ENCODE peak calls at places on chromosomes 2 and 18, in five cellular contexts. R is aorta, C is fibroblast of lung, Y is pancreas, X is BE2C. M is an unnamed sample.
A peak's percentile ranks its signal among the peaks of the same experiment; 100 is the strongest.

GRCh38 chr2:102240640-102241370 is 54.0 kb downstream of the IL1RL2 start:
- DNase-seq in Y (peak; percentile 94), R (peak; percentile 97), X (peak; percentile 74), C (peak; percentile 99), M (peak; percentile 96)

GRCh38 chr2:102141915-102142828 is at the start of gene IL1R1:
- DNase-seq in R (peak; percentile 95), C (peak; percentile 83), X (peak; percentile 10), Y (peak; percentile 93), M (peak; percentile 89)

GRCh38 chr18:70422061-70422965 is 133.5 kb downstream of the SOCS6 start:
- DNase-seq in X (peak; percentile 18), R (peak; percentile 90), Y (no peak), C (peak; percentile 95), M (peak; percentile 82)

GRCh38 chr2:146940016-146940685 is 904.7 kb upstream of the ACVR2A start:
- DNase-seq in C (peak; percentile 85), Y (no peak), X (no peak), R (no peak), M (no peak)

GRCh38 chr2:9284521-9285297 is 78.1 kb downstream of the ASAP2 start:
- DNase-seq in Y (no peak), R (no peak), X (no peak), C (no peak), M (no peak)

GRCh38 chr2:37333256-37333655 is 8.6 kb upstream of the PRKD3 start:
- DNase-seq in Y (no peak), C (no peak), X (no peak), R (no peak), M (no peak)

GRCh38 chr2:45771251-45771650 is 119.8 kb downstream of the PRKCE start:
- DNase-seq in Y (no peak), X (peak; percentile 63), R (no peak), C (peak; percentile 51), M (peak; percentile 62)

GRCh38 chr2:177970670-177971454 is 101.7 kb downstream of the PDE11A start:
- DNase-seq in Y (no peak), C (no peak), R (no peak), X (no peak), M (no peak)

GRCh38 chr2:50729306-50730105 is 302.4 kb downstream of the NRXN1 start:
- DNase-seq in R (no peak), Y (no peak), C (no peak), X (no peak), M (no peak)

GRCh38 chr18:43780782-43781340 is 503.6 kb upstream of the SYT4 start:
- DNase-seq in R (no peak), C (peak; percentile 54), Y (no peak), X (no peak), M (no peak)

GRCh38 chr2:69766014-69766413 is 24.1 kb downstream of the ANXA4 start:
- DNase-seq in C (no peak), Y (no peak), X (no peak), R (no peak), M (no peak)

GRCh38 chr2:170224692-170225091 is 46.7 kb downstream of the MYO3B start:
- DNase-seq in X (peak; percentile 40), R (no peak), Y (no peak), C (peak; percentile 49), M (no peak)

GRCh38 chr2:196915512-196916189 is 10.9 kb downstream of the PGAP1 start:
- DNase-seq in C (no peak), Y (no peak), X (no peak), R (no peak), M (no peak)

GRCh38 chr2:181788883-181789555 is 102.5 kb upstream of the ITPRID2 start:
- DNase-seq in R (no peak), Y (no peak), C (no peak), X (no peak), M (no peak)

GRCh38 chr2:48693645-48694044 is 61.9 kb downstream of the LHCGR start:
- DNase-seq in C (no peak), X (no peak), Y (no peak), R (no peak), M (no peak)

GRCh38 chr2:181876614-181877063 is 14.9 kb upstream of the ITPRID2 start:
- DNase-seq in X (no peak), C (peak; percentile 51), Y (no peak), R (no peak), M (no peak)

GRCh38 chr2:122307772-122308171 is 552.3 kb downstream of the TSN start:
- DNase-seq in Y (no peak), R (no peak), X (no peak), C (no peak), M (no peak)

GRCh38 chr2:19933351-19933981 is 31.7 kb upstream of the TTC32 start:
- DNase-seq in X (no peak), Y (no peak), C (peak; percentile 38), R (no peak), M (no peak)

GRCh38 chr2:239252433-239253200 is 148.2 kb downstream of the HDAC4 start:
- DNase-seq in C (peak; percentile 79), X (peak; percentile 54), R (peak; percentile 89), Y (no peak), M (peak; percentile 88)

GRCh38 chr2:11365096-11365856 is 20.8 kb upstream of the ROCK2 start:
- DNase-seq in X (no peak), C (no peak), R (no peak), Y (no peak), M (no peak)

GRCh38 chr2:85106489-85107180 is 26.6 kb upstream of the TCF7L1 start:
- DNase-seq in Y (no peak), C (peak; percentile 79), X (no peak), R (no peak), M (no peak)

GRCh38 chr2:239195318-239195871 is 205.4 kb downstream of the HDAC4 start:
- DNase-seq in R (peak; percentile 32), Y (no peak), X (no peak), C (no peak), M (no peak)

GRCh38 chr18:50307400-50307737 is 19.9 kb upstream of the CXXC1 start:
- DNase-seq in R (no peak), Y (no peak), X (no peak), C (no peak), M (no peak)

GRCh38 chr2:3492951-3493609 is 26.3 kb downstream of the ADI1 start:
- DNase-seq in R (peak; percentile 92), X (peak; percentile 29), C (peak; percentile 98), Y (no peak), M (peak; percentile 77)

GRCh38 chr2:24048662-24049484 is 668 bp upstream of the FKBP1B start:
- DNase-seq in R (no peak), X (peak; percentile 19), Y (no peak), C (no peak), M (no peak)

GRCh38 chr2:109685453-109685852 is 71.3 kb downstream of the SOWAHC start:
- DNase-seq in C (no peak), R (no peak), Y (no peak), X (no peak), M (no peak)

GRCh38 chr18:79339094-79339908 is 56.4 kb upstream of the NFATC1 start:
- DNase-seq in X (no peak), R (no peak), Y (no peak), C (no peak), M (no peak)

GRCh38 chr2:1429895-1430294 is 16.6 kb downstream of the TPO start:
- DNase-seq in R (no peak), C (no peak), X (no peak), Y (no peak), M (no peak)

GRCh38 chr2:231058761-231059550 is 2.3 kb downstream of the PSMD1 start:
- DNase-seq in C (no peak), X (no peak), Y (no peak), R (no peak), M (no peak)

GRCh38 chr2:72919414-72920316 is 2.3 kb downstream of the EMX1 start:
- DNase-seq in Y (no peak), R (peak; percentile 59), C (peak; percentile 22), X (no peak), M (no peak)

GRCh38 chr2:72917138-72917874 is at the start of gene EMX1:
- DNase-seq in R (peak; percentile 77), Y (peak; percentile 89), X (no peak), C (no peak), M (no peak)

GRCh38 chr2:72916743-72917137 is 579 bp upstream of the EMX1 start:
- DNase-seq in X (no peak), R (peak; percentile 63), Y (no peak), C (no peak), M (no peak)

GRCh38 chr2:72915907-72916742 is 1.2 kb upstream of the EMX1 start:
- DNase-seq in C (peak; percentile 21), Y (peak; percentile 91), X (peak; percentile 27), R (peak; percentile 77), M (peak; percentile 51)

DNA sequence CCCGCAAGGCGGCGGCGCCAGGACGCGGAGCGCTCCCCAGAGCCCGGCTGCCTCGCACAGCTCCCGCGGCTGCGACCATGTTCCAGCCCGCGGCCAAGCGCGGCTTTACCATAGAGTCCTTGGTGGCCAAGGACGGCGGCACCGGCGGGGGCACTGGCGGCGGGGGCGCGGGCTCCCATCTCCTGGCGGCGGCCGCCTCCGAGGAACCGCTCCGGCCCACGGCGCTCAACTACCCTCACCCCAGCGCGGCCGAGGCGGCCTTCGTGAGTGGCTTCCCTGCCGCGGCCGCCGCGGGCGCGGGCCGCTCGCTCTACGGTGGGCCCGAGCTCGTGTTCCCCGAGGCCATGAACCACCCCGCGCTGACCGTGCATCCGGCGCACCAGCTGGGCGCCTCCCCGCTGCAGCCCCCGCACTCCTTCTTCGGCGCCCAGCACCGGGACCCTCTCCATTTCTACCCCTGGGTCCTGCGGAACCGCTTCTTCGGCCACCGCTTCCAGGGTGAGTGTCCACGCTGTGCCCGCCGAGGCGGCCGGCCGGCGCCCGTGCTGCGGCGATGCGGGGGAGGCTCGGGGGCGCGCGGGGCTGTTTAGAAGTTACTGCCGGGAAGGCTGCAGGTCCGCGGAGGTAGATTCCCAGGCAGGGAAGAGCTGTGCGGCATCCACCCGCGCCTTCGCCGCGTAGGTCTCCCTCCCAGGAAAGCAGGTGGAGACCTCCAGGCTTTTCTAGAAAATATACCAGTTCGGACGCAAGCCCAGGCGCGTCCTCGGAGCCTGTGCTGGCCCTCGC is 749 bp downstream of the EMX1 start:
- DNase-seq in X (no peak), C (no peak), R (peak; percentile 77), Y (no peak), M (no peak)
- H3K4me1 ChIP-seq in X (no peaks in the 10 kb centered on the region), C (no peaks in the 10 kb centered on the region), R (no peaks in the 10 kb centered on the region), Y (peaks cover 8% of the 10 kb centered on the region), M (peaks cover 38% of the 10 kb centered on the region)

GRCh38 chr2:113869253-113869652 is 20.6 kb upstream of the ACTR3 start:
- DNase-seq in R (no peak), C (no peak), Y (no peak), X (no peak), M (no peak)
- H3K4me1 ChIP-seq in R (no peaks in the 10 kb centered on the region), C (no peaks in the 10 kb centered on the region), Y (no peaks in the 10 kb centered on the region), X (no peaks in the 10 kb centered on the region), M (no peaks in the 10 kb centered on the region)

GRCh38 chr2:233332125-233332524 is 22.2 kb upstream of the DGKD start:
- DNase-seq in X (no peak), Y (no peak), R (no peak), C (no peak), M (no peak)
- H3K4me1 ChIP-seq in X (no peaks in the 10 kb centered on the region), Y (no peaks in the 10 kb centered on the region), R (no peaks in the 10 kb centered on the region), C (no peaks in the 10 kb centered on the region), M (no peaks in the 10 kb centered on the region)

GRCh38 chr2:74181739-74182138 is 3.1 kb upstream of the MOB1A start:
- DNase-seq in R (no peak), X (no peak), C (no peak), Y (no peak), M (no peak)

GRCh38 chr2:74188018-74188601 is 9.4 kb upstream of the MOB1A start:
- DNase-seq in R (no peak), C (peak; percentile 76), Y (no peak), X (no peak), M (peak; percentile 79)

GRCh38 chr2:74183878-74184277 is 5.2 kb upstream of the MOB1A start:
- DNase-seq in X (no peak), C (no peak), Y (no peak), R (no peak), M (no peak)

GRCh38 chr2:74188696-74189095 is 9.7 kb upstream of the MTHFD2 start:
- DNase-seq in C (no peak), X (no peak), R (no peak), Y (no peak), M (no peak)

GRCh38 chr2:74186038-74186437 is 7.4 kb upstream of the MOB1A start:
- DNase-seq in C (no peak), R (no peak), Y (no peak), X (no peak), M (no peak)
- H3K4me1 ChIP-seq in C (peaks cover 3% of the 10 kb centered on the region), R (no peaks in the 10 kb centered on the region), Y (no peaks in the 10 kb centered on the region), X (no peaks in the 10 kb centered on the region), M (peaks cover 14% of the 10 kb centered on the region)

M was measured in psoas muscle.